ENCODE peak calls at places on chromosomes 2 and 18, in seven cellular contexts. One of them, this sample, is unnamed.

GRCh38 chr18:69432847-69433246 is 32.2 kb downstream of the DOK6 start:
- DNase-seq in neural crest cell: no peak
- DNase-seq in NCI-H1930: no peak
- DNase-seq in AG08395: no peak
- DNase-seq in astrocyte: no peak
- DNase-seq in stimulated activated CD8-positive, alpha-beta memory T cell treated with anti-CD3 and anti-CD28 coated beads, Interleukin-15, amount 100 ng/mL, for 24 hours: no peak
- DNase-seq in fibroblast of mammary gland: no peak
- DNase-seq in this sample: no peak

GRCh38 chr18:9726175-9726574 is 18.1 kb downstream of the RAB31 start:
- DNase-seq in neural crest cell: no peak
- DNase-seq in NCI-H1930: no peak
- DNase-seq in AG08395: no peak
- DNase-seq in astrocyte: no peak
- DNase-seq in stimulated activated CD8-positive, alpha-beta memory T cell treated with anti-CD3 and anti-CD28 coated beads, Interleukin-15, amount 100 ng/mL, for 24 hours: no peak
- DNase-seq in fibroblast of mammary gland: no peak
- DNase-seq in this sample: no peak

GRCh38 chr2:188978291-188979081 is 4.3 kb downstream of the COL3A1 start:
- DNase-seq in neural crest cell: no peak
- DNase-seq in NCI-H1930: no peak
- DNase-seq in AG08395: peak; percentile 21
- DNase-seq in astrocyte: peak; percentile 96
- DNase-seq in stimulated activated CD8-positive, alpha-beta memory T cell treated with anti-CD3 and anti-CD28 coated beads, Interleukin-15, amount 100 ng/mL, for 24 hours: no peak
- DNase-seq in fibroblast of mammary gland: peak; percentile 81
- DNase-seq in this sample: no peak

GRCh38 chr18:47397671-47398319 is 146.3 kb upstream of the SKOR2 start:
- DNase-seq in neural crest cell: peak; percentile 6
- DNase-seq in NCI-H1930: no peak
- DNase-seq in AG08395: no peak
- DNase-seq in astrocyte: no peak
- DNase-seq in stimulated activated CD8-positive, alpha-beta memory T cell treated with anti-CD3 and anti-CD28 coated beads, Interleukin-15, amount 100 ng/mL, for 24 hours: no peak
- DNase-seq in fibroblast of mammary gland: peak; percentile 26
- DNase-seq in this sample: no peak

GRCh38 chr18:5851998-5852397 is 43.3 kb downstream of the TMEM200C start:
- DNase-seq in neural crest cell: no peak
- DNase-seq in NCI-H1930: no peak
- DNase-seq in AG08395: no peak
- DNase-seq in astrocyte: no peak
- DNase-seq in stimulated activated CD8-positive, alpha-beta memory T cell treated with anti-CD3 and anti-CD28 coated beads, Interleukin-15, amount 100 ng/mL, for 24 hours: no peak
- DNase-seq in fibroblast of mammary gland: no peak
- DNase-seq in this sample: no peak

GRCh38 chr18:56789889-56790180 is 138.7 kb downstream of the WDR7 start:
- DNase-seq in neural crest cell: no peak
- DNase-seq in NCI-H1930: no peak
- DNase-seq in AG08395: no peak
- DNase-seq in astrocyte: no peak
- DNase-seq in stimulated activated CD8-positive, alpha-beta memory T cell treated with anti-CD3 and anti-CD28 coated beads, Interleukin-15, amount 100 ng/mL, for 24 hours: no peak
- DNase-seq in fibroblast of mammary gland: no peak
- DNase-seq in this sample: no peak

GRCh38 chr2:112773091-112773490 is 8.7 kb upstream of the CKAP2L start:
- DNase-seq in neural crest cell: no peak
- DNase-seq in NCI-H1930: no peak
- DNase-seq in AG08395: no peak
- DNase-seq in astrocyte: no peak
- DNase-seq in stimulated activated CD8-positive, alpha-beta memory T cell treated with anti-CD3 and anti-CD28 coated beads, Interleukin-15, amount 100 ng/mL, for 24 hours: no peak
- DNase-seq in fibroblast of mammary gland: no peak
- DNase-seq in this sample: no peak

GRCh38 chr2:80515961-80516360 is 211.4 kb upstream of the LRRTM1 start:
- DNase-seq in neural crest cell: peak; percentile 2
- DNase-seq in NCI-H1930: no peak
- DNase-seq in AG08395: no peak
- DNase-seq in astrocyte: no peak
- DNase-seq in stimulated activated CD8-positive, alpha-beta memory T cell treated with anti-CD3 and anti-CD28 coated beads, Interleukin-15, amount 100 ng/mL, for 24 hours: no peak
- DNase-seq in fibroblast of mammary gland: no peak
- DNase-seq in this sample: no peak

GRCh38 chr2:223042284-223042683 is 9.7 kb upstream of the KCNE4 start:
- DNase-seq in neural crest cell: no peak
- DNase-seq in NCI-H1930: no peak
- DNase-seq in AG08395: no peak
- DNase-seq in astrocyte: no peak
- DNase-seq in stimulated activated CD8-positive, alpha-beta memory T cell treated with anti-CD3 and anti-CD28 coated beads, Interleukin-15, amount 100 ng/mL, for 24 hours: no peak
- DNase-seq in fibroblast of mammary gland: no peak
- DNase-seq in this sample: no peak

GRCh38 chr2:3302751-3303582 is 74.7 kb downstream of the EIPR1 start:
- DNase-seq in neural crest cell: peak; percentile 26
- DNase-seq in NCI-H1930: no peak
- DNase-seq in AG08395: no peak
- DNase-seq in astrocyte: no peak
- DNase-seq in stimulated activated CD8-positive, alpha-beta memory T cell treated with anti-CD3 and anti-CD28 coated beads, Interleukin-15, amount 100 ng/mL, for 24 hours: no peak
- DNase-seq in fibroblast of mammary gland: no peak
- DNase-seq in this sample: no peak

GRCh38 chr2:130391058-130391871 is 35.4 kb downstream of the PTPN18 start:
- DNase-seq in neural crest cell: peak; percentile 62
- DNase-seq in NCI-H1930: peak; percentile 26
- DNase-seq in AG08395: peak; percentile 85
- DNase-seq in astrocyte: peak; percentile 60
- DNase-seq in stimulated activated CD8-positive, alpha-beta memory T cell treated with anti-CD3 and anti-CD28 coated beads, Interleukin-15, amount 100 ng/mL, for 24 hours: no peak
- DNase-seq in fibroblast of mammary gland: peak; percentile 57
- DNase-seq in this sample: peak; percentile 65

GRCh38 chr2:95374451-95374915 is 28.0 kb upstream of the FAHD2A start:
- DNase-seq in neural crest cell: no peak
- DNase-seq in NCI-H1930: no peak
- DNase-seq in AG08395: no peak
- DNase-seq in astrocyte: no peak
- DNase-seq in stimulated activated CD8-positive, alpha-beta memory T cell treated with anti-CD3 and anti-CD28 coated beads, Interleukin-15, amount 100 ng/mL, for 24 hours: no peak
- DNase-seq in fibroblast of mammary gland: no peak
- DNase-seq in this sample: no peak

GRCh38 chr2:188937228-188938220 is 36.6 kb upstream of the COL3A1 start:
- DNase-seq in neural crest cell: no peak
- DNase-seq in NCI-H1930: no peak
- DNase-seq in AG08395: peak; percentile 43
- DNase-seq in astrocyte: peak; percentile 47
- DNase-seq in stimulated activated CD8-positive, alpha-beta memory T cell treated with anti-CD3 and anti-CD28 coated beads, Interleukin-15, amount 100 ng/mL, for 24 hours: no peak
- DNase-seq in fibroblast of mammary gland: peak; percentile 93
- DNase-seq in this sample: no peak

GRCh38 chr18:13268035-13268700 is 49.6 kb downstream of the LDLRAD4 start:
- DNase-seq in neural crest cell: no peak
- DNase-seq in NCI-H1930: no peak
- DNase-seq in AG08395: peak; percentile 44
- DNase-seq in astrocyte: peak; percentile 81
- DNase-seq in stimulated activated CD8-positive, alpha-beta memory T cell treated with anti-CD3 and anti-CD28 coated beads, Interleukin-15, amount 100 ng/mL, for 24 hours: no peak
- DNase-seq in fibroblast of mammary gland: peak; percentile 8
- DNase-seq in this sample: no peak

GRCh38 chr2:99888617-99889016 is 253.8 kb downstream of the AFF3 start:
- DNase-seq in neural crest cell: no peak
- DNase-seq in NCI-H1930: no peak
- DNase-seq in AG08395: no peak
- DNase-seq in astrocyte: peak; percentile 32
- DNase-seq in stimulated activated CD8-positive, alpha-beta memory T cell treated with anti-CD3 and anti-CD28 coated beads, Interleukin-15, amount 100 ng/mL, for 24 hours: no peak
- DNase-seq in fibroblast of mammary gland: peak; percentile 18
- DNase-seq in this sample: no peak

GRCh38 chr2:217851191-217852020 is 151.4 kb downstream of the TNS1 start:
- DNase-seq in neural crest cell: no peak
- DNase-seq in NCI-H1930: no peak
- DNase-seq in AG08395: peak; percentile 68
- DNase-seq in astrocyte: peak; percentile 70
- DNase-seq in stimulated activated CD8-positive, alpha-beta memory T cell treated with anti-CD3 and anti-CD28 coated beads, Interleukin-15, amount 100 ng/mL, for 24 hours: no peak
- DNase-seq in fibroblast of mammary gland: peak; percentile 76
- DNase-seq in this sample: no peak

GRCh38 chr2:27717070-27717453 is 53.4 kb downstream of the SLC4A1AP start:
- DNase-seq in neural crest cell: no peak
- DNase-seq in NCI-H1930: no peak
- DNase-seq in AG08395: peak; percentile 73
- DNase-seq in astrocyte: peak; percentile 66
- DNase-seq in stimulated activated CD8-positive, alpha-beta memory T cell treated with anti-CD3 and anti-CD28 coated beads, Interleukin-15, amount 100 ng/mL, for 24 hours: no peak
- DNase-seq in fibroblast of mammary gland: peak; percentile 72
- DNase-seq in this sample: no peak

GRCh38 chr2:217667545-217667944 is 335.2 kb downstream of the TNS1 start:
- DNase-seq in neural crest cell: no peak
- DNase-seq in NCI-H1930: no peak
- DNase-seq in AG08395: peak; percentile 29
- DNase-seq in astrocyte: no peak
- DNase-seq in stimulated activated CD8-positive, alpha-beta memory T cell treated with anti-CD3 and anti-CD28 coated beads, Interleukin-15, amount 100 ng/mL, for 24 hours: no peak
- DNase-seq in fibroblast of mammary gland: no peak
- DNase-seq in this sample: no peak

GRCh38 chr2:119372778-119373568 is 6.2 kb downstream of the DBI start:
- DNase-seq in neural crest cell: no peak
- DNase-seq in NCI-H1930: no peak
- DNase-seq in AG08395: no peak
- DNase-seq in astrocyte: no peak
- DNase-seq in stimulated activated CD8-positive, alpha-beta memory T cell treated with anti-CD3 and anti-CD28 coated beads, Interleukin-15, amount 100 ng/mL, for 24 hours: no peak
- DNase-seq in fibroblast of mammary gland: no peak
- DNase-seq in this sample: no peak

GRCh38 chr2:202716953-202717597 is 82.3 kb downstream of the FAM117B start:
- DNase-seq in neural crest cell: no peak
- DNase-seq in NCI-H1930: no peak
- DNase-seq in AG08395: no peak
- DNase-seq in astrocyte: no peak
- DNase-seq in stimulated activated CD8-positive, alpha-beta memory T cell treated with anti-CD3 and anti-CD28 coated beads, Interleukin-15, amount 100 ng/mL, for 24 hours: no peak
- DNase-seq in fibroblast of mammary gland: no peak
- DNase-seq in this sample: no peak

GRCh38 chr2:170812716-170813585 is 3.7 kb upstream of the GAD1 start:
- DNase-seq in neural crest cell: peak; percentile 38
- DNase-seq in NCI-H1930: peak; percentile 77
- DNase-seq in AG08395: peak; percentile 87
- DNase-seq in astrocyte: peak; percentile 56
- DNase-seq in stimulated activated CD8-positive, alpha-beta memory T cell treated with anti-CD3 and anti-CD28 coated beads, Interleukin-15, amount 100 ng/mL, for 24 hours: no peak
- DNase-seq in fibroblast of mammary gland: peak; percentile 96
- DNase-seq in this sample: peak; percentile 56

GRCh38 chr18:62634471-62634870 is 80.9 kb upstream of the PHLPP1 start:
- DNase-seq in neural crest cell: no peak
- DNase-seq in NCI-H1930: no peak
- DNase-seq in AG08395: peak; percentile 48
- DNase-seq in astrocyte: no peak
- DNase-seq in stimulated activated CD8-positive, alpha-beta memory T cell treated with anti-CD3 and anti-CD28 coated beads, Interleukin-15, amount 100 ng/mL, for 24 hours: no peak
- DNase-seq in fibroblast of mammary gland: peak; percentile 78
- DNase-seq in this sample: no peak

GRCh38 chr2:111198701-111199100 is 78.0 kb downstream of the BCL2L11 start:
- DNase-seq in neural crest cell: no peak
- DNase-seq in NCI-H1930: no peak
- DNase-seq in AG08395: no peak
- DNase-seq in astrocyte: no peak
- DNase-seq in stimulated activated CD8-positive, alpha-beta memory T cell treated with anti-CD3 and anti-CD28 coated beads, Interleukin-15, amount 100 ng/mL, for 24 hours: no peak
- DNase-seq in fibroblast of mammary gland: no peak
- DNase-seq in this sample: no peak

GRCh38 chr2:1230155-1230893 is 182.9 kb upstream of the TPO start:
- DNase-seq in neural crest cell: no peak
- DNase-seq in NCI-H1930: no peak
- DNase-seq in AG08395: no peak
- DNase-seq in astrocyte: no peak
- DNase-seq in stimulated activated CD8-positive, alpha-beta memory T cell treated with anti-CD3 and anti-CD28 coated beads, Interleukin-15, amount 100 ng/mL, for 24 hours: no peak
- DNase-seq in fibroblast of mammary gland: no peak
- DNase-seq in this sample: no peak

GRCh38 chr2:30359644-30360167 is 87.3 kb upstream of the LCLAT1 start:
- DNase-seq in neural crest cell: no peak
- DNase-seq in NCI-H1930: no peak
- DNase-seq in AG08395: peak; percentile 45
- DNase-seq in astrocyte: peak; percentile 20
- DNase-seq in stimulated activated CD8-positive, alpha-beta memory T cell treated with anti-CD3 and anti-CD28 coated beads, Interleukin-15, amount 100 ng/mL, for 24 hours: no peak
- DNase-seq in fibroblast of mammary gland: peak; percentile 49
- DNase-seq in this sample: no peak

GRCh38 chr2:230797515-230798495 is 66.9 kb upstream of the ITM2C start:
- DNase-seq in neural crest cell: no peak
- DNase-seq in NCI-H1930: no peak
- DNase-seq in AG08395: no peak
- DNase-seq in astrocyte: peak; percentile 54
- DNase-seq in stimulated activated CD8-positive, alpha-beta memory T cell treated with anti-CD3 and anti-CD28 coated beads, Interleukin-15, amount 100 ng/mL, for 24 hours: no peak
- DNase-seq in fibroblast of mammary gland: peak; percentile 81
- DNase-seq in this sample: no peak

GRCh38 chr2:15853903-15854302 is 86.4 kb upstream of the MYCN start:
- DNase-seq in neural crest cell: no peak
- DNase-seq in NCI-H1930: no peak
- DNase-seq in AG08395: no peak
- DNase-seq in astrocyte: no peak
- DNase-seq in stimulated activated CD8-positive, alpha-beta memory T cell treated with anti-CD3 and anti-CD28 coated beads, Interleukin-15, amount 100 ng/mL, for 24 hours: no peak
- DNase-seq in fibroblast of mammary gland: no peak
- DNase-seq in this sample: no peak

GRCh38 chr2:239714116-239714515 is 311.0 kb downstream of the NDUFA10 start:
- DNase-seq in neural crest cell: no peak
- DNase-seq in NCI-H1930: no peak
- DNase-seq in AG08395: no peak
- DNase-seq in astrocyte: no peak
- DNase-seq in stimulated activated CD8-positive, alpha-beta memory T cell treated with anti-CD3 and anti-CD28 coated beads, Interleukin-15, amount 100 ng/mL, for 24 hours: no peak
- DNase-seq in fibroblast of mammary gland: no peak
- DNase-seq in this sample: no peak

GRCh38 chr18:48831802-48832201 is 119.0 kb downstream of the SMAD7 start:
- DNase-seq in neural crest cell: no peak
- DNase-seq in NCI-H1930: no peak
- DNase-seq in AG08395: no peak
- DNase-seq in astrocyte: no peak
- DNase-seq in stimulated activated CD8-positive, alpha-beta memory T cell treated with anti-CD3 and anti-CD28 coated beads, Interleukin-15, amount 100 ng/mL, for 24 hours: no peak
- DNase-seq in fibroblast of mammary gland: no peak
- DNase-seq in this sample: no peak

GRCh38 chr2:23112517-23112916 is 272.5 kb upstream of the KLHL29 start:
- DNase-seq in neural crest cell: no peak
- DNase-seq in NCI-H1930: no peak
- DNase-seq in AG08395: no peak
- DNase-seq in astrocyte: no peak
- DNase-seq in stimulated activated CD8-positive, alpha-beta memory T cell treated with anti-CD3 and anti-CD28 coated beads, Interleukin-15, amount 100 ng/mL, for 24 hours: no peak
- DNase-seq in fibroblast of mammary gland: no peak
- DNase-seq in this sample: no peak

GRCh38 chr2:74845991-74846390 is 12.1 kb downstream of the HK2 start:
- DNase-seq in neural crest cell: no peak
- DNase-seq in NCI-H1930: no peak
- DNase-seq in AG08395: no peak
- DNase-seq in astrocyte: peak; percentile 27
- DNase-seq in stimulated activated CD8-positive, alpha-beta memory T cell treated with anti-CD3 and anti-CD28 coated beads, Interleukin-15, amount 100 ng/mL, for 24 hours: no peak
- DNase-seq in fibroblast of mammary gland: peak; percentile 59
- DNase-seq in this sample: no peak

This sample was measured in H54.